ENCODE peak calls at places on chromosome 1, in nine cellular contexts. One of them, this sample, is unnamed.

GRCh38 chr1:164768619-164769018 is 209.6 kb downstream of the PBX1 start:
- DNase-seq in Peyer's patch: no peak
- DNase-seq in transverse colon: no peak
- DNase-seq in K562: no peak
- DNase-seq in uterus: no peak
- DNase-seq in adrenal gland: no peak
- DNase-seq in stomach: no peak
- DNase-seq in HepG2: no peak
- DNase-seq in IMR-90: no peak
- DNase-seq in this sample: no peak

GRCh38 chr1:6258675-6259074 is 2.2 kb downstream of the GPR153 start:
- DNase-seq in Peyer's patch: peak; percentile 81
- DNase-seq in transverse colon: peak; percentile 56
- DNase-seq in K562: no peak
- DNase-seq in uterus: no peak
- DNase-seq in adrenal gland: no peak
- DNase-seq in stomach: no peak
- DNase-seq in HepG2: no peak
- DNase-seq in IMR-90: no peak
- DNase-seq in this sample: no peak

GRCh38 chr1:19786988-19787423 is 12.7 kb downstream of the TMCO4 start:
- DNase-seq in Peyer's patch: no peak
- DNase-seq in transverse colon: peak; percentile 44
- DNase-seq in K562: no peak
- DNase-seq in uterus: no peak
- DNase-seq in adrenal gland: no peak
- DNase-seq in stomach: peak; percentile 61
- DNase-seq in HepG2: no peak
- DNase-seq in IMR-90: no peak
- DNase-seq in this sample: no peak

GRCh38 chr1:11473635-11474034 is 5.3 kb upstream of the DISP3 start:
- DNase-seq in Peyer's patch: no peak
- DNase-seq in transverse colon: no peak
- DNase-seq in K562: peak; percentile 76
- DNase-seq in uterus: no peak
- DNase-seq in adrenal gland: no peak
- DNase-seq in stomach: no peak
- DNase-seq in HepG2: peak; percentile 27
- DNase-seq in IMR-90: peak; percentile 5
- DNase-seq in this sample: no peak

GRCh38 chr1:76868154-76868882 is 1.0 kb downstream of the ST6GALNAC5 start:
- DNase-seq in Peyer's patch: peak; percentile 47
- DNase-seq in transverse colon: no peak
- DNase-seq in K562: no peak
- DNase-seq in uterus: peak; percentile 17
- DNase-seq in adrenal gland: peak; percentile 79
- DNase-seq in stomach: peak; percentile 25
- DNase-seq in HepG2: no peak
- DNase-seq in IMR-90: peak; percentile 29
- DNase-seq in this sample: no peak

GRCh38 chr1:87399701-87400100 is 71.0 kb downstream of the LMO4 start:
- DNase-seq in Peyer's patch: no peak
- DNase-seq in transverse colon: peak; percentile 33
- DNase-seq in K562: no peak
- DNase-seq in uterus: no peak
- DNase-seq in adrenal gland: no peak
- DNase-seq in stomach: peak; percentile 44
- DNase-seq in HepG2: no peak
- DNase-seq in IMR-90: no peak
- DNase-seq in this sample: no peak

GRCh38 chr1:181595234-181595633 is 111.9 kb downstream of the CACNA1E start:
- DNase-seq in Peyer's patch: no peak
- DNase-seq in transverse colon: no peak
- DNase-seq in K562: no peak
- DNase-seq in uterus: no peak
- DNase-seq in adrenal gland: no peak
- DNase-seq in stomach: no peak
- DNase-seq in HepG2: no peak
- DNase-seq in IMR-90: no peak
- DNase-seq in this sample: no peak

GRCh38 chr1:204369006-204369726 is 9.4 kb upstream of the PLEKHA6 start:
- DNase-seq in Peyer's patch: no peak
- DNase-seq in transverse colon: no peak
- DNase-seq in K562: no peak
- DNase-seq in uterus: no peak
- DNase-seq in adrenal gland: no peak
- DNase-seq in stomach: no peak
- DNase-seq in HepG2: no peak
- DNase-seq in IMR-90: no peak
- DNase-seq in this sample: no peak

GRCh38 chr1:159922499-159923202 is 2.7 kb downstream of the TAGLN2 start:
- DNase-seq in Peyer's patch: peak; percentile 77
- DNase-seq in transverse colon: peak; percentile 66
- DNase-seq in K562: peak; percentile 58
- DNase-seq in uterus: peak; percentile 53
- DNase-seq in adrenal gland: peak; percentile 69
- DNase-seq in stomach: peak; percentile 51
- DNase-seq in HepG2: no peak
- DNase-seq in IMR-90: peak; percentile 41
- DNase-seq in this sample: no peak

GRCh38 chr1:159924791-159925712 is at the start of gene TAGLN2:
- DNase-seq in Peyer's patch: peak; percentile 95
- DNase-seq in transverse colon: peak; percentile 95
- DNase-seq in K562: peak; percentile 89
- DNase-seq in uterus: peak; percentile 94
- DNase-seq in adrenal gland: peak; percentile 93
- DNase-seq in stomach: peak; percentile 93
- DNase-seq in HepG2: peak; percentile 65
- DNase-seq in IMR-90: peak; percentile 90
- DNase-seq in this sample: peak; percentile 71

GRCh38 chr1:159925713-159926066 is 383 bp upstream of the TAGLN2 start:
- DNase-seq in Peyer's patch: no peak
- DNase-seq in transverse colon: no peak
- DNase-seq in K562: peak; percentile 51
- DNase-seq in uterus: no peak
- DNase-seq in adrenal gland: peak; percentile 66
- DNase-seq in stomach: no peak
- DNase-seq in HepG2: no peak
- DNase-seq in IMR-90: no peak
- DNase-seq in this sample: no peak

GRCh38 chr1:159923203-159924024 is 1.9 kb downstream of the TAGLN2 start:
- DNase-seq in Peyer's patch: peak; percentile 88
- DNase-seq in transverse colon: peak; percentile 92
- DNase-seq in K562: peak; percentile 80
- DNase-seq in uterus: peak; percentile 87
- DNase-seq in adrenal gland: peak; percentile 89
- DNase-seq in stomach: peak; percentile 89
- DNase-seq in HepG2: peak; percentile 50
- DNase-seq in IMR-90: peak; percentile 83
- DNase-seq in this sample: peak; percentile 45

GRCh38 chr1:159924025-159924790 is 1.1 kb downstream of the TAGLN2 start:
- DNase-seq in Peyer's patch: peak; percentile 89
- DNase-seq in transverse colon: peak; percentile 90
- DNase-seq in K562: peak; percentile 95
- DNase-seq in uterus: peak; percentile 93
- DNase-seq in adrenal gland: peak; percentile 90
- DNase-seq in stomach: peak; percentile 85
- DNase-seq in HepG2: peak; percentile 24
- DNase-seq in IMR-90: peak; percentile 89
- DNase-seq in this sample: peak; percentile 68
- H3K27ac ChIP-seq in Peyer's patch: peak overlapping the region; percentile 95
- H3K27ac ChIP-seq in transverse colon: peak overlapping the region; percentile 98
- H3K27ac ChIP-seq in K562: peak overlapping the region; percentile 100
- H3K27ac ChIP-seq in uterus: peak overlapping the region; percentile 97
- H3K27ac ChIP-seq in adrenal gland: peak overlapping the region; percentile 82
- H3K27ac ChIP-seq in stomach: peak overlapping the region; percentile 87
- H3K27ac ChIP-seq in HepG2: peak overlapping the region; percentile 8
- H3K27ac ChIP-seq in IMR-90: peak overlapping the region; percentile 90
- H3K27ac ChIP-seq in this sample: peak overlapping the region; percentile 91

GRCh38 chr1:36730599-36730998 is 247.9 kb upstream of the CSF3R start:
- DNase-seq in Peyer's patch: no peak
- DNase-seq in transverse colon: no peak
- DNase-seq in K562: no peak
- DNase-seq in uterus: no peak
- DNase-seq in adrenal gland: no peak
- DNase-seq in stomach: no peak
- DNase-seq in HepG2: no peak
- DNase-seq in IMR-90: no peak
- DNase-seq in this sample: no peak

GRCh38 chr1:36728846-36729245 is 246.1 kb upstream of the CSF3R start:
- DNase-seq in Peyer's patch: no peak
- DNase-seq in transverse colon: no peak
- DNase-seq in K562: no peak
- DNase-seq in uterus: no peak
- DNase-seq in adrenal gland: no peak
- DNase-seq in stomach: no peak
- DNase-seq in HepG2: no peak
- DNase-seq in IMR-90: no peak
- DNase-seq in this sample: no peak

GRCh38 chr1:36729716-36730510 is 247.2 kb upstream of the CSF3R start:
- DNase-seq in Peyer's patch: no peak
- DNase-seq in transverse colon: no peak
- DNase-seq in K562: no peak
- DNase-seq in uterus: no peak
- DNase-seq in adrenal gland: no peak
- DNase-seq in stomach: no peak
- DNase-seq in HepG2: no peak
- DNase-seq in IMR-90: no peak
- DNase-seq in this sample: no peak

GRCh38 chr1:36729289-36729688 is 246.6 kb upstream of the CSF3R start:
- DNase-seq in Peyer's patch: no peak
- DNase-seq in transverse colon: no peak
- DNase-seq in K562: no peak
- DNase-seq in uterus: no peak
- DNase-seq in adrenal gland: no peak
- DNase-seq in stomach: no peak
- DNase-seq in HepG2: no peak
- DNase-seq in IMR-90: no peak
- DNase-seq in this sample: no peak

DNA sequence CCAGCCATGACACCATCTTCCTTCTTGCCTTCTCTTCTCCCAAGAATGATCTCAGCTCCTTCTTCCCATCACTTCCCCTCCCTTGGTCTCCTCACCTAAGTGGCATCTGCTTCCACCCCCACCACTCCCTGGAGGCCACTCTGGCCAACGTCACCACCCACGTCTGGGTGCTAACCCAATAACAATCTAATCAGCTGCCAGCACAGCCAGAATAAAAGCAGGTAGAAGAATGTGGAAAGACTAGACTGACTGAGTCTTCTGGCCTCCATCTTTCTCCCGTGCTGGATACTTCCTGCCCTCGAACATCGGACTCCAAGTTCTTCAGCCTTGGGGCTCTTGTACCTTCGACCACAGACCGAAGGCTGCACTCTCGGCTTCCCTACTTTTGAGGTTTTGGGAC is 245.3 kb upstream of the CSF3R start:
- DNase-seq in Peyer's patch: no peak
- DNase-seq in transverse colon: no peak
- DNase-seq in K562: no peak
- DNase-seq in uterus: no peak
- DNase-seq in adrenal gland: no peak
- DNase-seq in stomach: no peak
- DNase-seq in HepG2: no peak
- DNase-seq in IMR-90: no peak
- DNase-seq in this sample: no peak
- H3K4me1 ChIP-seq in Peyer's patch: no peaks in the 10 kb centered on the region
- H3K4me1 ChIP-seq in transverse colon: no peaks in the 10 kb centered on the region
- H3K4me1 ChIP-seq in K562: no peaks in the 10 kb centered on the region
- H3K4me1 ChIP-seq in uterus: no peaks in the 10 kb centered on the region
- H3K4me1 ChIP-seq in adrenal gland: no peaks in the 10 kb centered on the region
- H3K4me1 ChIP-seq in stomach: no peaks in the 10 kb centered on the region
- H3K4me1 ChIP-seq in HepG2: no peaks in the 10 kb centered on the region
- H3K4me1 ChIP-seq in IMR-90: no peaks in the 10 kb centered on the region
- H3K4me1 ChIP-seq in this sample: no peaks in the 10 kb centered on the region

GRCh38 chr1:161130266-161130665 is 2.2 kb downstream of the DEDD start:
- DNase-seq in Peyer's patch: no peak
- DNase-seq in transverse colon: no peak
- DNase-seq in K562: no peak
- DNase-seq in uterus: no peak
- DNase-seq in adrenal gland: no peak
- DNase-seq in stomach: no peak
- DNase-seq in HepG2: no peak
- DNase-seq in IMR-90: no peak
- DNase-seq in this sample: no peak

GRCh38 chr1:161133220-161133740 is 813 bp upstream of the DEDD start:
- DNase-seq in Peyer's patch: no peak
- DNase-seq in transverse colon: no peak
- DNase-seq in K562: no peak
- DNase-seq in uterus: no peak
- DNase-seq in adrenal gland: no peak
- DNase-seq in stomach: no peak
- DNase-seq in HepG2: no peak
- DNase-seq in IMR-90: peak; percentile 23
- DNase-seq in this sample: no peak

GRCh38 chr1:161131721-161132409 is 602 bp downstream of the DEDD start:
- DNase-seq in Peyer's patch: no peak
- DNase-seq in transverse colon: no peak
- DNase-seq in K562: no peak
- DNase-seq in uterus: no peak
- DNase-seq in adrenal gland: no peak
- DNase-seq in stomach: no peak
- DNase-seq in HepG2: no peak
- DNase-seq in IMR-90: peak; percentile 24
- DNase-seq in this sample: no peak

GRCh38 chr1:161128591-161129420 is 3.7 kb downstream of the DEDD start:
- DNase-seq in Peyer's patch: no peak
- DNase-seq in transverse colon: no peak
- DNase-seq in K562: no peak
- DNase-seq in uterus: no peak
- DNase-seq in adrenal gland: no peak
- DNase-seq in stomach: no peak
- DNase-seq in HepG2: no peak
- DNase-seq in IMR-90: no peak
- DNase-seq in this sample: no peak

GRCh38 chr1:161132410-161133219 is at the start of gene DEDD:
- DNase-seq in Peyer's patch: peak; percentile 93
- DNase-seq in transverse colon: peak; percentile 94
- DNase-seq in K562: peak; percentile 92
- DNase-seq in uterus: peak; percentile 93
- DNase-seq in adrenal gland: peak; percentile 98
- DNase-seq in stomach: peak; percentile 93
- DNase-seq in HepG2: peak; percentile 92
- DNase-seq in IMR-90: peak; percentile 96
- DNase-seq in this sample: peak; percentile 95
- TF ChIP-seq POLR2A in Peyer's patch: peak; percentile 39
- TF ChIP-seq POLR2A in transverse colon: peak; percentile 57
- TF ChIP-seq POLR2A in K562: peak; percentile 65
- TF ChIP-seq POLR2A in uterus: peak; percentile 54
- TF ChIP-seq POLR2A in adrenal gland: no peak
- TF ChIP-seq POLR2A in stomach: no peak
- TF ChIP-seq POLR2A in HepG2: peak; percentile 51
- TF ChIP-seq POLR2A in IMR-90: no peak
- TF ChIP-seq POLR2A in this sample: peak; percentile 65

DNA sequence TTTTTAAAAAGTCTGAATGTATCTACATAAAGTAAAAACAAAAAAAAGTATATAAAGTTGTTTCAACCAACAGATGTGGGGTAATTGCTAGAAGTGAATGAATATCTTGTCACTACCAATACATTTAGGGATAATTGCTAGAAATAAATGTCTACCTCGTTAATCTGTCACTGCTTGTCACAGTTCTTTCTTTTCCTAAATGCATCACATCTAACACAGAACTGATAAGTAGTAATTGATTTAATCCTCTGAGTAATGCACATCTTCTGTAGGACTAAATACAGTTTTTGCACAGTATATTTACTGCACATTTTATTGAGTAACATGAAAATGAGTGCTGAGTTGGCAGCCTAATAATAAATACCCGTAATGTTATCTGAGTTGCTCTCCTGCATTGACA is 72.2 kb downstream of the SUSD4 start:
- DNase-seq in Peyer's patch: no peak
- DNase-seq in transverse colon: no peak
- DNase-seq in K562: no peak
- DNase-seq in uterus: no peak
- DNase-seq in adrenal gland: no peak
- DNase-seq in stomach: no peak
- DNase-seq in HepG2: no peak
- DNase-seq in IMR-90: no peak
- DNase-seq in this sample: no peak
- H3K27ac ChIP-seq in Peyer's patch: no peak overlapping the region
- H3K27ac ChIP-seq in transverse colon: no peak overlapping the region
- H3K27ac ChIP-seq in K562: no peak overlapping the region
- H3K27ac ChIP-seq in uterus: no peak overlapping the region
- H3K27ac ChIP-seq in adrenal gland: no peak overlapping the region
- H3K27ac ChIP-seq in stomach: no peak overlapping the region
- H3K27ac ChIP-seq in HepG2: no peak overlapping the region
- H3K27ac ChIP-seq in IMR-90: no peak overlapping the region
- H3K27ac ChIP-seq in this sample: no peak overlapping the region

This sample was measured in gastrocnemius medialis.